ENCODE peak calls at places on chromosomes 6 and 20, in eight cellular contexts. One of them, this sample, is unnamed.

GRCh38 chr20:9609892-9610502 is 95.6 kb downstream of the LAMP5 start:
- DNase-seq in stomach: peak; percentile 69
- DNase-seq in DMS153: peak; percentile 27
- DNase-seq in lower lobe of right lung: no peak
- DNase-seq in CMK: peak; percentile 59
- DNase-seq in brain microvascular endothelial cell: peak; percentile 70
- DNase-seq in T1000: peak; percentile 11
- DNase-seq in MCF 10A: peak; percentile 82
- DNase-seq in this sample: peak; percentile 8

GRCh38 chr6:90758741-90759140 is 171.9 kb upstream of the MAP3K7 start:
- DNase-seq in CMK: no peak
- DNase-seq in DMS153: no peak
- DNase-seq in MCF 10A: no peak
- DNase-seq in brain microvascular endothelial cell: no peak
- DNase-seq in lower lobe of right lung: no peak
- DNase-seq in stomach: no peak
- DNase-seq in T1000: no peak
- DNase-seq in this sample: no peak

GRCh38 chr20:14412102-14412501 is 74.7 kb upstream of the FLRT3 start:
- DNase-seq in brain microvascular endothelial cell: no peak
- DNase-seq in stomach: no peak
- DNase-seq in MCF 10A: no peak
- DNase-seq in lower lobe of right lung: no peak
- DNase-seq in CMK: no peak
- DNase-seq in T1000: no peak
- DNase-seq in DMS153: no peak
- DNase-seq in this sample: no peak

GRCh38 chr6:33497157-33497556 is 42.8 kb downstream of the ZBTB9 start:
- DNase-seq in lower lobe of right lung: no peak
- DNase-seq in brain microvascular endothelial cell: no peak
- DNase-seq in DMS153: no peak
- DNase-seq in MCF 10A: no peak
- DNase-seq in stomach: no peak
- DNase-seq in T1000: no peak
- DNase-seq in CMK: no peak
- DNase-seq in this sample: no peak

GRCh38 chr20:44326391-44327159 is 10.3 kb upstream of the R3HDML start:
- DNase-seq in DMS153: no peak
- DNase-seq in stomach: no peak
- DNase-seq in T1000: no peak
- DNase-seq in brain microvascular endothelial cell: no peak
- DNase-seq in CMK: no peak
- DNase-seq in MCF 10A: no peak
- DNase-seq in lower lobe of right lung: no peak
- DNase-seq in this sample: no peak

GRCh38 chr6:2854394-2854982 is 12.8 kb upstream of the SERPINB1 start:
- DNase-seq in brain microvascular endothelial cell: peak; percentile 65
- DNase-seq in lower lobe of right lung: no peak
- DNase-seq in CMK: no peak
- DNase-seq in DMS153: no peak
- DNase-seq in stomach: no peak
- DNase-seq in MCF 10A: no peak
- DNase-seq in T1000: no peak
- DNase-seq in this sample: no peak

GRCh38 chr6:42969431-42969830 is 8.9 kb downstream of the GNMT start:
- DNase-seq in DMS153: no peak
- DNase-seq in stomach: no peak
- DNase-seq in brain microvascular endothelial cell: no peak
- DNase-seq in MCF 10A: no peak
- DNase-seq in CMK: no peak
- DNase-seq in lower lobe of right lung: no peak
- DNase-seq in T1000: no peak
- DNase-seq in this sample: no peak

GRCh38 chr6:129494099-129494498 is 215.9 kb downstream of the ARHGAP18 start:
- DNase-seq in MCF 10A: no peak
- DNase-seq in T1000: no peak
- DNase-seq in CMK: no peak
- DNase-seq in stomach: no peak
- DNase-seq in lower lobe of right lung: no peak
- DNase-seq in brain microvascular endothelial cell: peak; percentile 24
- DNase-seq in DMS153: no peak
- DNase-seq in this sample: no peak

GRCh38 chr6:29631860-29632731 is 887 bp downstream of the GABBR1 start:
- DNase-seq in stomach: peak; percentile 54
- DNase-seq in lower lobe of right lung: peak; percentile 63
- DNase-seq in DMS153: no peak
- DNase-seq in T1000: peak; percentile 34
- DNase-seq in CMK: no peak
- DNase-seq in brain microvascular endothelial cell: no peak
- DNase-seq in MCF 10A: peak; percentile 41
- DNase-seq in this sample: peak; percentile 64

GRCh38 chr6:9862603-9863167 is 552.2 kb downstream of the TFAP2A start:
- DNase-seq in T1000: no peak
- DNase-seq in lower lobe of right lung: no peak
- DNase-seq in brain microvascular endothelial cell: no peak
- DNase-seq in stomach: no peak
- DNase-seq in MCF 10A: no peak
- DNase-seq in DMS153: no peak
- DNase-seq in CMK: no peak
- DNase-seq in this sample: no peak

GRCh38 chr6:36897629-36898028 is 11.9 kb downstream of the C6orf89 start:
- DNase-seq in DMS153: no peak
- DNase-seq in T1000: no peak
- DNase-seq in lower lobe of right lung: no peak
- DNase-seq in brain microvascular endothelial cell: no peak
- DNase-seq in CMK: no peak
- DNase-seq in MCF 10A: peak; percentile 25
- DNase-seq in stomach: no peak
- DNase-seq in this sample: no peak

GRCh38 chr20:11080776-11081406 is 407.1 kb upstream of the JAG1 start:
- DNase-seq in CMK: no peak
- DNase-seq in stomach: no peak
- DNase-seq in MCF 10A: no peak
- DNase-seq in T1000: no peak
- DNase-seq in lower lobe of right lung: no peak
- DNase-seq in brain microvascular endothelial cell: no peak
- DNase-seq in DMS153: peak; percentile 53
- DNase-seq in this sample: no peak

GRCh38 chr6:108383967-108384366 is 89.1 kb downstream of the AFG1L start:
- DNase-seq in lower lobe of right lung: no peak
- DNase-seq in stomach: no peak
- DNase-seq in brain microvascular endothelial cell: no peak
- DNase-seq in CMK: no peak
- DNase-seq in T1000: no peak
- DNase-seq in MCF 10A: no peak
- DNase-seq in DMS153: no peak
- DNase-seq in this sample: no peak

GRCh38 chr20:8454137-8454712 is 322.2 kb downstream of the PLCB1 start:
- DNase-seq in T1000: peak; percentile 53
- DNase-seq in brain microvascular endothelial cell: peak; percentile 97
- DNase-seq in CMK: peak; percentile 15
- DNase-seq in MCF 10A: peak; percentile 85
- DNase-seq in DMS153: no peak
- DNase-seq in stomach: no peak
- DNase-seq in lower lobe of right lung: no peak
- DNase-seq in this sample: no peak

GRCh38 chr6:138526822-138527235 is 27.5 kb upstream of the NHSL1 start:
- DNase-seq in MCF 10A: no peak
- DNase-seq in brain microvascular endothelial cell: no peak
- DNase-seq in CMK: no peak
- DNase-seq in lower lobe of right lung: no peak
- DNase-seq in T1000: no peak
- DNase-seq in DMS153: no peak
- DNase-seq in stomach: no peak
- DNase-seq in this sample: peak; percentile 3